ENCODE peak calls at places on chromosomes 11 and 22, in ten cellular contexts. One of them, this sample, is unnamed.

GRCh38 chr11:121282886-121283502 is 9.6 kb upstream of the SC5D start:
- DNase-seq in trophoblast cell: no peak
- DNase-seq in KG1: no peak
- DNase-seq in cardiac fibroblast: no peak
- DNase-seq in ELF-1: no peak
- DNase-seq in heart left ventricle: no peak
- DNase-seq in stimulated activated CD4-positive, alpha-beta T cell treated with anti-CD3 and anti-CD28 coated beads, Interleukin-12 subunit alpha, Interleukin-12 subunit beta, amount 100 ng/mL, for 24 hours: no peak
- DNase-seq in activated effector memory CD4-positive, alpha-beta T cell treated with anti-CD3 and anti-CD28 coated beads, Interleukin-2, amount 50 U/mL, for 16 hours: no peak
- DNase-seq in A549: no peak
- DNase-seq in CD8-positive, alpha-beta memory T cell: no peak
- DNase-seq in this sample: no peak

GRCh38 chr22:30506507-30506968 is 1.0 kb upstream of the SEC14L4 start:
- DNase-seq in trophoblast cell: no peak
- DNase-seq in KG1: no peak
- DNase-seq in cardiac fibroblast: no peak
- DNase-seq in ELF-1: no peak
- DNase-seq in heart left ventricle: no peak
- DNase-seq in stimulated activated CD4-positive, alpha-beta T cell treated with anti-CD3 and anti-CD28 coated beads, Interleukin-12 subunit alpha, Interleukin-12 subunit beta, amount 100 ng/mL, for 24 hours: no peak
- DNase-seq in activated effector memory CD4-positive, alpha-beta T cell treated with anti-CD3 and anti-CD28 coated beads, Interleukin-2, amount 50 U/mL, for 16 hours: no peak
- DNase-seq in A549: no peak
- DNase-seq in CD8-positive, alpha-beta memory T cell: no peak
- DNase-seq in this sample: no peak

GRCh38 chr11:46865340-46865739 is 19.3 kb upstream of the CKAP5 start:
- DNase-seq in trophoblast cell: peak
- DNase-seq in KG1: no peak
- DNase-seq in cardiac fibroblast: peak
- DNase-seq in ELF-1: no peak
- DNase-seq in heart left ventricle: no peak
- DNase-seq in stimulated activated CD4-positive, alpha-beta T cell treated with anti-CD3 and anti-CD28 coated beads, Interleukin-12 subunit alpha, Interleukin-12 subunit beta, amount 100 ng/mL, for 24 hours: no peak
- DNase-seq in activated effector memory CD4-positive, alpha-beta T cell treated with anti-CD3 and anti-CD28 coated beads, Interleukin-2, amount 50 U/mL, for 16 hours: no peak
- DNase-seq in A549: no peak
- DNase-seq in CD8-positive, alpha-beta memory T cell: no peak
- DNase-seq in this sample: no peak

GRCh38 chr11:71282581-71283351 is 30.4 kb upstream of the SHANK2 start:
- DNase-seq in trophoblast cell: peak
- DNase-seq in KG1: no peak
- DNase-seq in cardiac fibroblast: no peak
- DNase-seq in ELF-1: peak
- DNase-seq in heart left ventricle: no peak
- DNase-seq in stimulated activated CD4-positive, alpha-beta T cell treated with anti-CD3 and anti-CD28 coated beads, Interleukin-12 subunit alpha, Interleukin-12 subunit beta, amount 100 ng/mL, for 24 hours: no peak
- DNase-seq in activated effector memory CD4-positive, alpha-beta T cell treated with anti-CD3 and anti-CD28 coated beads, Interleukin-2, amount 50 U/mL, for 16 hours: peak
- DNase-seq in A549: no peak
- DNase-seq in CD8-positive, alpha-beta memory T cell: no peak
- DNase-seq in this sample: no peak

GRCh38 chr11:70948855-70949551 is 303.4 kb downstream of the SHANK2 start:
- DNase-seq in trophoblast cell: no peak
- DNase-seq in KG1: no peak
- DNase-seq in cardiac fibroblast: no peak
- DNase-seq in ELF-1: no peak
- DNase-seq in heart left ventricle: no peak
- DNase-seq in stimulated activated CD4-positive, alpha-beta T cell treated with anti-CD3 and anti-CD28 coated beads, Interleukin-12 subunit alpha, Interleukin-12 subunit beta, amount 100 ng/mL, for 24 hours: no peak
- DNase-seq in activated effector memory CD4-positive, alpha-beta T cell treated with anti-CD3 and anti-CD28 coated beads, Interleukin-2, amount 50 U/mL, for 16 hours: no peak
- DNase-seq in A549: no peak
- DNase-seq in CD8-positive, alpha-beta memory T cell: no peak
- DNase-seq in this sample: no peak

GRCh38 chr11:48172818-48173609 is 43.6 kb upstream of the OR4B1 start:
- DNase-seq in trophoblast cell: peak
- DNase-seq in KG1: peak
- DNase-seq in cardiac fibroblast: peak
- DNase-seq in ELF-1: peak
- DNase-seq in heart left ventricle: peak
- DNase-seq in stimulated activated CD4-positive, alpha-beta T cell treated with anti-CD3 and anti-CD28 coated beads, Interleukin-12 subunit alpha, Interleukin-12 subunit beta, amount 100 ng/mL, for 24 hours: peak
- DNase-seq in activated effector memory CD4-positive, alpha-beta T cell treated with anti-CD3 and anti-CD28 coated beads, Interleukin-2, amount 50 U/mL, for 16 hours: peak
- DNase-seq in A549: peak
- DNase-seq in CD8-positive, alpha-beta memory T cell: peak
- DNase-seq in this sample: peak

GRCh38 chr11:118081241-118081958 is 4.5 kb downstream of the TMPRSS4 start:
- DNase-seq in trophoblast cell: no peak
- DNase-seq in KG1: no peak
- DNase-seq in cardiac fibroblast: no peak
- DNase-seq in ELF-1: no peak
- DNase-seq in heart left ventricle: no peak
- DNase-seq in stimulated activated CD4-positive, alpha-beta T cell treated with anti-CD3 and anti-CD28 coated beads, Interleukin-12 subunit alpha, Interleukin-12 subunit beta, amount 100 ng/mL, for 24 hours: no peak
- DNase-seq in activated effector memory CD4-positive, alpha-beta T cell treated with anti-CD3 and anti-CD28 coated beads, Interleukin-2, amount 50 U/mL, for 16 hours: no peak
- DNase-seq in A549: no peak
- DNase-seq in CD8-positive, alpha-beta memory T cell: no peak
- DNase-seq in this sample: no peak

GRCh38 chr11:23359297-23359696 is 499.0 kb upstream of the CCDC179 start:
- DNase-seq in trophoblast cell: no peak
- DNase-seq in KG1: no peak
- DNase-seq in cardiac fibroblast: peak
- DNase-seq in ELF-1: no peak
- DNase-seq in heart left ventricle: no peak
- DNase-seq in stimulated activated CD4-positive, alpha-beta T cell treated with anti-CD3 and anti-CD28 coated beads, Interleukin-12 subunit alpha, Interleukin-12 subunit beta, amount 100 ng/mL, for 24 hours: no peak
- DNase-seq in activated effector memory CD4-positive, alpha-beta T cell treated with anti-CD3 and anti-CD28 coated beads, Interleukin-2, amount 50 U/mL, for 16 hours: no peak
- DNase-seq in A549: no peak
- DNase-seq in CD8-positive, alpha-beta memory T cell: no peak
- DNase-seq in this sample: no peak

GRCh38 chr11:122707111-122707510 is 51.6 kb downstream of the UBASH3B start:
- DNase-seq in trophoblast cell: peak
- DNase-seq in KG1: no peak
- DNase-seq in cardiac fibroblast: no peak
- DNase-seq in ELF-1: no peak
- DNase-seq in heart left ventricle: no peak
- DNase-seq in stimulated activated CD4-positive, alpha-beta T cell treated with anti-CD3 and anti-CD28 coated beads, Interleukin-12 subunit alpha, Interleukin-12 subunit beta, amount 100 ng/mL, for 24 hours: no peak
- DNase-seq in activated effector memory CD4-positive, alpha-beta T cell treated with anti-CD3 and anti-CD28 coated beads, Interleukin-2, amount 50 U/mL, for 16 hours: no peak
- DNase-seq in A549: no peak
- DNase-seq in CD8-positive, alpha-beta memory T cell: no peak
- DNase-seq in this sample: no peak

GRCh38 chr11:76241243-76242000 is 35.1 kb upstream of the WNT11 start:
- DNase-seq in trophoblast cell: no peak
- DNase-seq in KG1: no peak
- DNase-seq in cardiac fibroblast: no peak
- DNase-seq in ELF-1: no peak
- DNase-seq in heart left ventricle: no peak
- DNase-seq in stimulated activated CD4-positive, alpha-beta T cell treated with anti-CD3 and anti-CD28 coated beads, Interleukin-12 subunit alpha, Interleukin-12 subunit beta, amount 100 ng/mL, for 24 hours: no peak
- DNase-seq in activated effector memory CD4-positive, alpha-beta T cell treated with anti-CD3 and anti-CD28 coated beads, Interleukin-2, amount 50 U/mL, for 16 hours: no peak
- DNase-seq in A549: no peak
- DNase-seq in CD8-positive, alpha-beta memory T cell: no peak
- DNase-seq in this sample: no peak

GRCh38 chr11:96321066-96321465 is 21.9 kb downstream of the MAML2 start:
- DNase-seq in trophoblast cell: no peak
- DNase-seq in KG1: no peak
- DNase-seq in cardiac fibroblast: no peak
- DNase-seq in ELF-1: no peak
- DNase-seq in heart left ventricle: no peak
- DNase-seq in stimulated activated CD4-positive, alpha-beta T cell treated with anti-CD3 and anti-CD28 coated beads, Interleukin-12 subunit alpha, Interleukin-12 subunit beta, amount 100 ng/mL, for 24 hours: no peak
- DNase-seq in activated effector memory CD4-positive, alpha-beta T cell treated with anti-CD3 and anti-CD28 coated beads, Interleukin-2, amount 50 U/mL, for 16 hours: no peak
- DNase-seq in A549: no peak
- DNase-seq in CD8-positive, alpha-beta memory T cell: no peak
- DNase-seq in this sample: no peak

GRCh38 chr22:38110863-38111852 is 674 bp upstream of the BAIAP2L2 start:
- DNase-seq in trophoblast cell: no peak
- DNase-seq in KG1: no peak
- DNase-seq in cardiac fibroblast: no peak
- DNase-seq in ELF-1: peak
- DNase-seq in heart left ventricle: no peak
- DNase-seq in stimulated activated CD4-positive, alpha-beta T cell treated with anti-CD3 and anti-CD28 coated beads, Interleukin-12 subunit alpha, Interleukin-12 subunit beta, amount 100 ng/mL, for 24 hours: no peak
- DNase-seq in activated effector memory CD4-positive, alpha-beta T cell treated with anti-CD3 and anti-CD28 coated beads, Interleukin-2, amount 50 U/mL, for 16 hours: no peak
- DNase-seq in A549: peak
- DNase-seq in CD8-positive, alpha-beta memory T cell: peak
- DNase-seq in this sample: peak

GRCh38 chr22:43446037-43446803 is 34.4 kb downstream of the MPPED1 start:
- DNase-seq in trophoblast cell: no peak
- DNase-seq in KG1: no peak
- DNase-seq in cardiac fibroblast: no peak
- DNase-seq in ELF-1: no peak
- DNase-seq in heart left ventricle: no peak
- DNase-seq in stimulated activated CD4-positive, alpha-beta T cell treated with anti-CD3 and anti-CD28 coated beads, Interleukin-12 subunit alpha, Interleukin-12 subunit beta, amount 100 ng/mL, for 24 hours: no peak
- DNase-seq in activated effector memory CD4-positive, alpha-beta T cell treated with anti-CD3 and anti-CD28 coated beads, Interleukin-2, amount 50 U/mL, for 16 hours: no peak
- DNase-seq in A549: peak
- DNase-seq in CD8-positive, alpha-beta memory T cell: no peak
- DNase-seq in this sample: no peak

This sample was measured in HuH-7.